ENCODE peak calls at places on chromosome 15, in four cellular contexts. L is fibroblast of pulmonary artery, A is Calu3, O is cardiac muscle cell. X is an unnamed sample.

GRCh38 chr15:48790716-48791115 is 20.2 kb downstream of the CEP152 start:
- DNase-seq in O (no peak), A (no peak), L (no peak), X (no peak)

GRCh38 chr15:75733761-75734651 is 21.4 kb upstream of the CSPG4 start:
- DNase-seq in O (no peak), L (no peak), A (no peak), X (no peak)

GRCh38 chr15:40467260-40467615 is 3.5 kb upstream of the CHST14 start:
- DNase-seq in O (no peak), L (no peak), A (no peak), X (no peak)

GRCh38 chr15:74782596-74783071 is 754 bp downstream of the CSK start:
- DNase-seq in O (peak), A (no peak), L (no peak), X (no peak)

GRCh38 chr15:56243774-56244236 is at the start of gene RFX7:
- DNase-seq in A (peak), L (peak), O (peak), X (peak)

GRCh38 chr15:64006642-64007041 is 39.6 kb downstream of the DAPK2 start:
- DNase-seq in O (no peak), A (peak), L (no peak), X (no peak)

GRCh38 chr15:59963322-59963721 is 40.8 kb upstream of the FOXB1 start:
- DNase-seq in O (no peak), A (no peak), L (no peak), X (no peak)

GRCh38 chr15:47542312-47543094 is 174.8 kb upstream of the SEMA6D start:
- DNase-seq in O (no peak), A (no peak), L (no peak), X (no peak)

GRCh38 chr15:44145495-44145894 is 49.6 kb downstream of the FRMD5 start:
- DNase-seq in L (peak), A (no peak), O (no peak), X (no peak)

GRCh38 chr15:92848852-92849598 is 51.1 kb upstream of the CHD2 start:
- DNase-seq in L (peak), A (no peak), O (no peak), X (no peak)

GRCh38 chr15:70195808-70196304 is 98.1 kb upstream of the TLE3 start:
- DNase-seq in L (peak), O (no peak), A (no peak), X (no peak)

GRCh38 chr15:25847066-25847465 is 16.1 kb downstream of the ATP10A start:
- DNase-seq in L (no peak), A (no peak), O (no peak), X (no peak)

GRCh38 chr15:28099555-28100140 is 533 bp upstream of the OCA2 start:
- DNase-seq in O (no peak), A (no peak), L (no peak), X (no peak)

GRCh38 chr15:28098360-28098765 is 752 bp downstream of the OCA2 start:
- DNase-seq in L (no peak), A (no peak), O (no peak), X (no peak)

GRCh38 chr15:28097656-28098359 is 1.3 kb downstream of the OCA2 start:
- DNase-seq in O (no peak), L (no peak), A (no peak), X (no peak)

GRCh38 chr15:28100516-28101195 is 1.5 kb upstream of the OCA2 start:
- DNase-seq in L (no peak), A (no peak), O (no peak), X (no peak)

GRCh38 chr15:28098766-28099554 is at the start of gene OCA2:
- DNase-seq in O (peak), A (no peak), L (peak), X (peak)
- TF ChIP-seq CTCF in O (peak), A (no peak), L (peak), X (peak)

GRCh38 chr15:45522179-45522930 is at the start of gene SLC30A4:
- DNase-seq in L (peak), O (peak), A (peak), X (peak)
- TF ChIP-seq CTCF in L (peak), O (peak), A (no peak), X (peak)

DNA sequence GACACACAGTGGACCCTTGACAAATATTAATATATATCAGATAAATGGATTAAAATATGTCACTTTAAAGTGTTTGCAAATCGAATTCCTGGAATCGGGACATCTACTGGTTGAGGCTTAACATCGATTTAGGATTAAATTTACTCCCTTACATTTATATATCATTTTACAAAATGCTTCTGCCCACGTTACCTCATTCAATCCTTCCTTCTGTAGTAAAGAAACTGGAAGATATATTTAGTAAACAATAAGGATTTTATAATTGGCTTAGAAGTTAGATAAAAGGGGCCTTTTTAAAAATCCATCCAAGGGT is 1.3 kb downstream of the CLPX start:
- DNase-seq in A (no peak), L (no peak), O (no peak), X (no peak)
- TF ChIP-seq CTCF in A (no peak), L (no peak), O (no peak), X (peak)

GRCh38 chr15:68580883-68581155 is 2.0 kb downstream of the CORO2B start:
- DNase-seq in A (no peak), L (no peak), O (no peak), X (no peak)

GRCh38 chr15:68576253-68577236 is 2.2 kb upstream of the CORO2B start:
- DNase-seq in L (no peak), O (no peak), A (no peak), X (no peak)

GRCh38 chr15:68578960-68579935 is at the start of gene CORO2B:
- DNase-seq in A (peak), O (peak), L (peak), X (peak)

GRCh38 chr15:68580026-68580882 is 1.5 kb downstream of the CORO2B start:
- DNase-seq in L (no peak), A (no peak), O (no peak), X (no peak)

GRCh38 chr15:68578175-68578959 is 426 bp upstream of the CORO2B start:
- DNase-seq in A (peak), L (peak), O (peak), X (peak)
- TF ChIP-seq CTCF in A (no peak), L (peak), O (peak), X (peak)

GRCh38 chr15:82051664-82052063 is 5.8 kb upstream of the MEX3B start:
- DNase-seq in O (no peak), A (no peak), L (peak), X (no peak)
- TF ChIP-seq CTCF in O (peak), A (no peak), L (peak), X (no peak)

GRCh38 chr15:73564255-73564654 is 68.9 kb downstream of the NPTN start:
- DNase-seq in O (no peak), A (peak), L (peak), X (no peak)
- TF ChIP-seq CTCF in O (peak), A (no peak), L (peak), X (no peak)

GRCh38 chr15:31439328-31439727 is 112.7 kb downstream of the KLF13 start:
- DNase-seq in A (no peak), L (no peak), O (no peak), X (no peak)
- TF ChIP-seq CTCF in A (no peak), L (peak), O (peak), X (peak)

GRCh38 chr15:80586141-80586540 is 109.0 kb upstream of the ABHD17C start:
- DNase-seq in O (no peak), L (no peak), A (no peak), X (no peak)

GRCh38 chr15:80584973-80585372 is 110.1 kb upstream of the ABHD17C start:
- DNase-seq in L (no peak), A (no peak), O (no peak), X (no peak)

GRCh38 chr15:80584561-80584964 is 110.5 kb upstream of the ABHD17C start:
- DNase-seq in L (no peak), O (no peak), A (peak), X (no peak)

GRCh38 chr15:80587007-80587406 is 108.1 kb upstream of the ABHD17C start:
- DNase-seq in O (no peak), A (no peak), L (no peak), X (no peak)

DNA sequence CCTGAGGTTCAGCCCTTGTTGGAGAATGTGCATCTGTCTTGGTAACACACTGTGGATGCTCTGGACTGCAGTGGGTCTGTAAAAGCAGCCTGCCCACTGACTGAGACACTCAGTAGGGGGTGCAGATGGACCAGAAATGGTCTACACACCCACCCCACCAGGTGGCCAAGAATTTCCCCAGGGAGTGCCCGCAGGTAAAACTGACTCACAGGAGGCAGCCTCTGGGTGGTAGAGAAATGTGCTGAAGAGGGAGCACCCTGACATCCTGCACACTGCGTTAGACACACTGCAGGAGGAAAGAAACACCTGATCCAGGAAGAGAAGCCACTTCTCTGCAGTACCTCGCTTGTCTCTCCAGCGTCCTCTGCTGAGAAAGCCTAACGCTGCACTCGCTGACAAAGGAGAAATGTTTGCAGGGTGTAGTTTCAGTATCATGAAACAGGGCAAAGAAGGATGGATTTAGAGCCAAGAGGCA is 109.5 kb upstream of the ABHD17C start:
- DNase-seq in A (peak), O (no peak), L (no peak), X (no peak)
- TF ChIP-seq CTCF in A (peak), O (no peak), L (no peak), X (no peak)

DNA sequence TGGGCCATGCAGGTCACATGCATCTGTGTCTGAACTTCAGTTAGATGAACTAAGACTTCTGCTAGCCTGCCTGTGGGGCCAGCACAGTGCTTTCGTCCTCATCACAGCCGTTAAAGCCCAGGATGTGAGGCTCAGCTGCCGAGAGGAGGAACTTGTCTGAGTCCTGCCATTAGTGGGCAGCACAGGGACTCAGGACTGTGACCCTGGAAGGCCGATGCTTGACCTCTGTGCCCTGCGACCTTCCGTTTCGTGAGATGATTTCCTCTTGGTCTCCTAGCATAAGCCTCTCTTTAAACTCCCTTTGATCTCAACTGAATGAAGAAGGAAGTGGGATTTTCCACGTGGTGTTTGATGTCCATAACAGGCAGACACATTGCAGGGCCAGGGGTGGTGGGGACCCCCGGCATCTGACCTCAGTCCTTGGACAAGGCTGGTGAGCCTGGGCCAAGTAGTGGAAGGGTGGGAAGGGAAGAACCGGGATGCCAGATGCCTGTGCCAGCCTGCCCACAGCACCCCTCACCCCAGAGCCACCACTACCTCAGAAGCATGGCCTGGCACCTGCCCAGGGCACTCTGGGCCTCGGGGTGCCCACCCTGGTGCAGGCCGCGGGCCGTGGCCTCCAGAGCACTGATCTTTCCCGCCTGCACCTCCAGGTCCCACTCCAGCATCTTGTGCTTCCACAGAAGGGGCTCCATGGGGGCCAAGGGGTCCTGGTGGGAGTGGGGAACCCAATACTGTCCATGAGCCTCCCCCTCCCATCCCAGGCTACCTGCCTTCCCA is 21.6 kb downstream of the PLA2G4B start:
- DNase-seq in A (no peak), O (no peak), L (no peak), X (peak)
- TF ChIP-seq CTCF in A (no peak), O (no peak), L (peak), X (no peak)